ENCODE peak calls at places on chromosome 6, in ten cellular contexts. H is progenitor cell of endocrine pancreas; W is CD4-positive, alpha-beta memory T cell; Y is GM04504; B is keratinocyte; N is NCI-H460; M is occipital lobe; U is choroid plexus epithelial cell; L is Calu3; A is left ventricle myocardium inferior. K is an unnamed sample.

GRCh38 chr6:51339728-51340127 is 521.1 kb downstream of the TFAP2B start:
- DNase-seq in M (no peak), U (no peak), B (no peak), A (no peak), W (no peak), H (no peak), L (peak; percentile 17), N (no peak), Y (no peak), K (peak; percentile 28)

GRCh38 chr6:105364243-105364642 is 38.6 kb downstream of the PREP start:
- DNase-seq in M (peak; percentile 54), A (no peak), U (peak; percentile 13), N (no peak), B (peak; percentile 76), L (no peak), Y (no peak), W (no peak), H (no peak), K (no peak)

GRCh38 chr6:144007779-144008500 is at the start of gene PLAGL1:
- DNase-seq in H (peak; percentile 25), W (no peak), M (peak; percentile 19), N (peak; percentile 9), B (no peak), U (peak; percentile 62), A (peak; percentile 72), Y (peak; percentile 38), L (peak; percentile 38), K (peak; percentile 25)

GRCh38 chr6:154514481-154514880 is 4.0 kb upstream of the CNKSR3 start:
- DNase-seq in U (no peak), B (no peak), M (no peak), N (no peak), W (no peak), Y (no peak), L (no peak), A (no peak), H (no peak), K (no peak)

GRCh38 chr6:45504947-45505346 is 127.2 kb upstream of the SUPT3H start:
- DNase-seq in N (no peak), H (no peak), L (peak; percentile 44), A (no peak), Y (no peak), W (no peak), U (peak; percentile 90), M (no peak), B (no peak), K (no peak)

GRCh38 chr6:162056745-162057144 is 670.8 kb downstream of the PRKN start:
- DNase-seq in M (no peak), H (no peak), L (no peak), A (peak; percentile 45), Y (no peak), U (peak; percentile 49), B (no peak), N (peak; percentile 97), W (no peak), K (no peak)

GRCh38 chr6:41548098-41548840 is 2.1 kb downstream of the FOXP4 start:
- DNase-seq in W (peak; percentile 49), B (no peak), A (no peak), H (no peak), L (no peak), N (no peak), M (no peak), U (no peak), Y (no peak), K (no peak)

GRCh38 chr6:136030131-136030530 is 178.6 kb downstream of the PDE7B start:
- DNase-seq in N (no peak), Y (no peak), U (no peak), H (no peak), L (no peak), W (no peak), M (no peak), B (no peak), A (no peak), K (no peak)

GRCh38 chr6:21800948-21801438 is 207.4 kb downstream of the SOX4 start:
- DNase-seq in B (no peak), N (peak; percentile 92), U (peak; percentile 86), M (no peak), L (peak; percentile 56), H (no peak), W (no peak), A (no peak), Y (no peak), K (peak; percentile 27)

GRCh38 chr6:146543940-146544661 is 468 bp downstream of the RAB32 start:
- DNase-seq in H (peak; percentile 19), Y (no peak), A (peak; percentile 30), M (no peak), U (peak; percentile 53), L (no peak), N (no peak), W (no peak), B (no peak), K (peak; percentile 43)

GRCh38 chr6:109075934-109076333 is 18.7 kb downstream of the SESN1 start:
- DNase-seq in H (no peak), L (no peak), A (no peak), W (no peak), N (no peak), Y (peak; percentile 74), U (no peak), M (no peak), B (no peak), K (no peak)